ENCODE peak calls at places on chromosomes 16 and 17, in ten cellular contexts. O, T, I, F, M, W, A, L, S and N are unnamed samples.

GRCh38 chr17:36827056-36827455 is 110.2 kb upstream of the LHX1 start:
- DNase-seq in O (no peak), T (no peak), I (no peak), F (no peak), M (no peak), W (no peak), A (no peak), L (no peak), S (no peak), N (no peak)

GRCh38 chr16:24645739-24646645 is 83.5 kb upstream of the TNRC6A start:
- DNase-seq in O (peak), T (peak), I (no peak), F (peak), M (peak), W (no peak), A (peak), L (no peak), S (no peak), N (peak)

GRCh38 chr16:11748404-11749254 is 6.0 kb upstream of the TXNDC11 start:
- DNase-seq in O (no peak), T (no peak), I (no peak), F (no peak), M (no peak), W (no peak), A (no peak), L (peak), S (no peak), N (no peak)

GRCh38 chr16:2912330-2913199 is 834 bp downstream of the FLYWCH1 start:
- DNase-seq in O (peak), T (peak), I (peak), F (peak), M (peak), W (peak), A (peak), L (no peak), S (peak), N (peak)

GRCh38 chr17:63960430-63960829 is 12.3 kb downstream of the SCN4A start:
- DNase-seq in O (no peak), T (no peak), I (no peak), F (no peak), M (no peak), W (peak), A (no peak), L (no peak), S (no peak), N (no peak)

GRCh38 chr16:86222965-86223551 is 287.3 kb upstream of the FOXF1 start:
- DNase-seq in O (peak), T (no peak), I (no peak), F (peak), M (peak), W (no peak), A (peak), L (no peak), S (no peak), N (peak)

GRCh38 chr16:87432330-87432915 is 40.3 kb downstream of the MAP1LC3B start:
- DNase-seq in O (no peak), T (no peak), I (no peak), F (no peak), M (no peak), W (no peak), A (no peak), L (no peak), S (no peak), N (no peak)

GRCh38 chr17:1122681-1123396 is 56.9 kb downstream of the ABR start:
- DNase-seq in O (peak), T (peak), I (peak), F (peak), M (peak), W (peak), A (peak), L (peak), S (peak), N (peak)

GRCh38 chr16:12850186-12850585 is 46.5 kb upstream of the CPPED1 start:
- DNase-seq in O (no peak), T (no peak), I (no peak), F (no peak), M (no peak), W (no peak), A (no peak), L (no peak), S (no peak), N (no peak)

GRCh38 chr16:80317132-80318098 is 223.4 kb upstream of the DYNLRB2 start:
- DNase-seq in O (no peak), T (no peak), I (no peak), F (peak), M (no peak), W (no peak), A (no peak), L (peak), S (peak), N (peak)

GRCh38 chr16:2717360-2718263 is 2.4 kb downstream of the PRSS27 start:
- DNase-seq in O (no peak), T (no peak), I (no peak), F (no peak), M (no peak), W (no peak), A (no peak), L (no peak), S (no peak), N (no peak)

GRCh38 chr16:1156983-1157638 is 4.2 kb downstream of the CACNA1H start:
- DNase-seq in O (no peak), T (no peak), I (no peak), F (no peak), M (no peak), W (no peak), A (no peak), L (no peak), S (no peak), N (no peak)

GRCh38 chr16:3963203-3963602 is 82.7 kb upstream of the CREBBP start:
- DNase-seq in O (no peak), T (no peak), I (no peak), F (peak), M (no peak), W (no peak), A (no peak), L (no peak), S (no peak), N (no peak)

GRCh38 chr16:87407511-87408112 is 15.5 kb downstream of the MAP1LC3B start:
- DNase-seq in O (peak), T (peak), I (no peak), F (peak), M (peak), W (peak), A (peak), L (no peak), S (no peak), N (no peak)

GRCh38 chr17:59859444-59860025 is 33.2 kb downstream of the TUBD1 start:
- DNase-seq in O (peak), T (no peak), I (peak), F (peak), M (peak), W (no peak), A (peak), L (no peak), S (no peak), N (peak)

GRCh38 chr16:89749637-89750036 is 28.3 kb downstream of the ZNF276 start:
- DNase-seq in O (no peak), T (peak), I (no peak), F (no peak), M (no peak), W (no peak), A (no peak), L (no peak), S (peak), N (no peak)

GRCh38 chr16:66830422-66831404 is at the start of gene NAE1:
- DNase-seq in O (peak), T (peak), I (peak), F (peak), M (peak), W (peak), A (peak), L (peak), S (peak), N (peak)

GRCh38 chr17:57608369-57609124 is 136.6 kb downstream of the CCDC182 start:
- DNase-seq in O (no peak), T (no peak), I (no peak), F (no peak), M (no peak), W (no peak), A (no peak), L (no peak), S (no peak), N (no peak)

GRCh38 chr17:11144358-11145233 is 96.4 kb upstream of the SHISA6 start:
- DNase-seq in O (no peak), T (no peak), I (peak), F (peak), M (no peak), W (no peak), A (peak), L (peak), S (peak), N (no peak)

GRCh38 chr17:56247816-56248215 is 94.5 kb downstream of the ANKFN1 start:
- DNase-seq in O (no peak), T (no peak), I (no peak), F (no peak), M (no peak), W (no peak), A (no peak), L (no peak), S (no peak), N (no peak)

GRCh38 chr16:70610273-70611223 is 35.8 kb upstream of the IL34 start:
- DNase-seq in O (no peak), T (no peak), I (no peak), F (peak), M (no peak), W (no peak), A (no peak), L (no peak), S (no peak), N (no peak)

GRCh38 chr17:63945851-63946439 is 13.8 kb upstream of the CD79B start:
- DNase-seq in O (no peak), T (no peak), I (peak), F (no peak), M (no peak), W (no peak), A (no peak), L (no peak), S (no peak), N (no peak)

GRCh38 chr17:78359216-78359935 is 501 bp downstream of the SOCS3 start:
- DNase-seq in O (peak), T (no peak), I (no peak), F (peak), M (peak), W (no peak), A (peak), L (no peak), S (peak), N (no peak)

GRCh38 chr16:53881371-53881770 is 177.4 kb downstream of the FTO start:
- DNase-seq in O (peak), T (no peak), I (no peak), F (peak), M (peak), W (no peak), A (peak), L (peak), S (no peak), N (peak)

GRCh38 chr17:35778641-35779196 is 16.7 kb downstream of the MMP28 start:
- DNase-seq in O (peak), T (no peak), I (no peak), F (no peak), M (no peak), W (no peak), A (no peak), L (no peak), S (no peak), N (no peak)

GRCh38 chr16:50591800-50592771 is 43.9 kb downstream of the NKD1 start:
- DNase-seq in O (no peak), T (no peak), I (no peak), F (no peak), M (no peak), W (peak), A (no peak), L (no peak), S (peak), N (no peak)

GRCh38 chr17:61369751-61370150 is 29.9 kb upstream of the TBX2 start:
- DNase-seq in O (no peak), T (no peak), I (no peak), F (no peak), M (no peak), W (no peak), A (no peak), L (no peak), S (no peak), N (no peak)

GRCh38 chr17:6749519-6749918 is 6.3 kb upstream of the XAF1 start:
- DNase-seq in O (no peak), T (no peak), I (peak), F (peak), M (peak), W (no peak), A (peak), L (no peak), S (no peak), N (no peak)

GRCh38 chr17:83155128-83156081 is 76.0 kb downstream of the METRNL start:
- DNase-seq in O (peak), T (peak), I (no peak), F (peak), M (peak), W (no peak), A (peak), L (no peak), S (no peak), N (peak)

GRCh38 chr16:680967-681745 is 946 bp downstream of the STUB1 start:
- DNase-seq in O (peak), T (no peak), I (peak), F (peak), M (peak), W (peak), A (peak), L (no peak), S (peak), N (peak)

GRCh38 chr16:71412270-71413160 is 29.3 kb downstream of the TLE7 start:
- DNase-seq in O (peak), T (peak), I (peak), F (peak), M (peak), W (peak), A (peak), L (peak), S (peak), N (peak)

GRCh38 chr17:79008666-79009387 is 737 bp downstream of the CANT1 start:
- DNase-seq in O (no peak), T (no peak), I (no peak), F (no peak), M (no peak), W (no peak), A (no peak), L (no peak), S (no peak), N (no peak)

GRCh38 chr16:48408688-48409087 is 23.5 kb upstream of the SIAH1 start:
- DNase-seq in O (peak), T (peak), I (no peak), F (peak), M (peak), W (no peak), A (peak), L (no peak), S (no peak), N (peak)

GRCh38 chr17:46167826-46168569 is 25.2 kb downstream of the KANSL1 start:
- DNase-seq in O (peak), T (no peak), I (no peak), F (no peak), M (peak), W (no peak), A (peak), L (peak), S (no peak), N (peak)

GRCh38 chr17:64993867-64994266 is 62.7 kb downstream of the GNA13 start:
- DNase-seq in O (no peak), T (no peak), I (no peak), F (no peak), M (no peak), W (no peak), A (no peak), L (no peak), S (no peak), N (no peak)
- H3K4me3 ChIP-seq in O (no peak), T (no peak), I (no peak), F (no peak), M (no peak), W (no peak), A (no peak), L (no peak), S (no peak), N (no peak)

GRCh38 chr16:85172465-85173071 is 60.3 kb upstream of the CIBAR2 start:
- DNase-seq in O (peak), T (no peak), I (no peak), F (no peak), M (no peak), W (peak), A (peak), L (peak), S (peak), N (peak)

GRCh38 chr16:85169333-85170065 is 57.2 kb upstream of the CIBAR2 start:
- DNase-seq in O (peak), T (no peak), I (no peak), F (peak), M (no peak), W (peak), A (peak), L (peak), S (peak), N (no peak)

GRCh38 chr16:85170066-85171003 is 58.1 kb upstream of the CIBAR2 start:
- DNase-seq in O (no peak), T (no peak), I (no peak), F (no peak), M (no peak), W (peak), A (no peak), L (no peak), S (no peak), N (no peak)

GRCh38 chr16:85171809-85172464 is 59.7 kb upstream of the CIBAR2 start:
- DNase-seq in O (no peak), T (no peak), I (no peak), F (peak), M (no peak), W (peak), A (peak), L (no peak), S (no peak), N (no peak)

GRCh38 chr16:85171004-85171808 is 58.9 kb upstream of the CIBAR2 start:
- DNase-seq in O (no peak), T (no peak), I (no peak), F (no peak), M (no peak), W (peak), A (no peak), L (no peak), S (no peak), N (no peak)
- H3K4me3 ChIP-seq in O (peak), T (no peak), I (no peak), F (peak), M (peak), W (peak), A (peak), L (no peak), S (peak), N (peak)

GRCh38 chr17:50127661-50128361 is 2.1 kb downstream of the SAMD14 start:
- DNase-seq in O (peak), T (no peak), I (no peak), F (no peak), M (no peak), W (no peak), A (peak), L (no peak), S (no peak), N (peak)

GRCh38 chr17:50129946-50130777 is at the start of gene SAMD14:
- DNase-seq in O (peak), T (no peak), I (no peak), F (no peak), M (peak), W (no peak), A (no peak), L (no peak), S (no peak), N (peak)

GRCh38 chr17:50130778-50131317 is 888 bp upstream of the SAMD14 start:
- DNase-seq in O (no peak), T (no peak), I (no peak), F (no peak), M (no peak), W (no peak), A (no peak), L (no peak), S (no peak), N (no peak)

GRCh38 chr17:50129303-50129945 is 536 bp downstream of the SAMD14 start:
- DNase-seq in O (peak), T (no peak), I (no peak), F (peak), M (peak), W (no peak), A (peak), L (peak), S (no peak), N (peak)

GRCh38 chr17:50128441-50129302 is 1.3 kb downstream of the SAMD14 start:
- DNase-seq in O (no peak), T (no peak), I (no peak), F (no peak), M (peak), W (no peak), A (peak), L (peak), S (no peak), N (peak)
- H3K4me3 ChIP-seq in O (peak), T (peak), I (no peak), F (peak), M (peak), W (peak), A (peak), L (peak), S (peak), N (peak)

GRCh38 chr16:63530208-63530607 is 1494.0 kb upstream of the CDH8 start:
- DNase-seq in O (no peak), T (no peak), I (no peak), F (peak), M (no peak), W (no peak), A (peak), L (no peak), S (peak), N (no peak)
- H3K4me3 ChIP-seq in O (no peak), T (no peak), I (no peak), F (no peak), M (no peak), W (no peak), A (no peak), L (no peak), S (no peak), N (no peak)

GRCh38 chr17:80023261-80024205 is 12.1 kb downstream of the TBC1D16 start:
- DNase-seq in O (no peak), T (no peak), I (no peak), F (no peak), M (no peak), W (no peak), A (no peak), L (no peak), S (no peak), N (no peak)
- H3K4me3 ChIP-seq in O (no peak), T (no peak), I (no peak), F (no peak), M (no peak), W (no peak), A (no peak), L (no peak), S (no peak), N (no peak)

GRCh38 chr17:49000943-49001342 is 3.8 kb downstream of the IGF2BP1 start:
- DNase-seq in O (peak), T (no peak), I (no peak), F (peak), M (peak), W (no peak), A (no peak), L (no peak), S (no peak), N (peak)
- H3K4me3 ChIP-seq in O (no peak), T (no peak), I (peak), F (peak), M (peak), W (no peak), A (peak), L (peak), S (peak), N (peak)

DNA sequence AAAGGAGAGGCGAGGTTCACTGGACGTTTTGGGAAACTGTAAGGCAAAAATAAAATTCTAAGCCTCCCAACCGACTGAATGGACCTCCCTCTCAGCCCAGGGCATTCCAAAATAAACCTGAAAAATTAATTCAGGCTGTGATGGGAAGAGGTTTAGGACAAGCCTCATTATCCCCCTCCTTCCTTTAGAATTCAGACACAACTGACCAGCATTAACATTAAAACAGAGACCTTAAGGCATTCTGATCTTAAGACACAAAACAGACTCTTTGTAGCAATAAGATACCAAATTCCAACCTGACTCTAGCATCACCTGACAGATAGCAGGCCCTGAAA is 298 bp upstream of the LDHD start:
- DNase-seq in O (no peak), T (no peak), I (no peak), F (no peak), M (no peak), W (no peak), A (no peak), L (no peak), S (no peak), N (no peak)
- H3K4me3 ChIP-seq in O (no peak), T (peak), I (no peak), F (no peak), M (no peak), W (peak), A (no peak), L (no peak), S (no peak), N (no peak)

GRCh38 chr16:73058221-73058615 is 10.3 kb upstream of the ZFHX3 start:
- DNase-seq in O (peak), T (no peak), I (peak), F (peak), M (no peak), W (peak), A (peak), L (peak), S (peak), N (no peak)

GRCh38 chr16:73054732-73055481 is 7.0 kb upstream of the ZFHX3 start:
- DNase-seq in O (peak), T (no peak), I (peak), F (peak), M (peak), W (no peak), A (peak), L (peak), S (no peak), N (peak)

GRCh38 chr16:73056911-73057310 is 9.0 kb upstream of the ZFHX3 start:
- DNase-seq in O (no peak), T (no peak), I (no peak), F (peak), M (no peak), W (no peak), A (peak), L (no peak), S (no peak), N (no peak)

GRCh38 chr16:73057369-73058210 is 9.7 kb upstream of the ZFHX3 start:
- DNase-seq in O (peak), T (no peak), I (peak), F (peak), M (no peak), W (peak), A (peak), L (peak), S (peak), N (no peak)

DNA sequence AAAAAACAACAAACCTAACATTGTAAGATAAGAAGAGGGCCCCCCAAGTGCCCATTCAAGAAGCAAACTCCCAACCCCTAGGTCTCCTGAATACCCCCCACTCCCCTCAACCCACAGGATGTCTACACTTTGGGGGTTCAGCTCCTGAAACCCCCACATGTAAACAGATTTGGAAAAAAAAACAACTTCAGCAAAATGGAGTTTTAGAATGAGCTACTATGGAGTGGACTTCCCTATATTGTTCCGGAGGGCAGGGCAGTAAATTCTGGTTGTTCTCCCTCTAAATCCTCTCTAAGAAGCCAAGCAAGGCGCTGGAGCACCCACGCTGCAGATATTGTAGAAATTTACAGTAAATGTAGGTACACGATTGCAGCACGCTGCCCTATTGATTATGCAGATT is 8.5 kb upstream of the ZFHX3 start:
- DNase-seq in O (no peak), T (no peak), I (no peak), F (no peak), M (no peak), W (no peak), A (no peak), L (no peak), S (no peak), N (no peak)
- H3K4me3 ChIP-seq in O (peak), T (peak), I (no peak), F (peak), M (peak), W (peak), A (peak), L (no peak), S (peak), N (peak)